ENCODE peak calls at places on chromosomes 6 and 20, in seven cellular contexts. One of them, this sample, is unnamed.

GRCh38 chr6:1208876-1209275 is 103.0 kb upstream of the FOXQ1 start:
- DNase-seq in activated CD4-positive, alpha-beta memory T cell treated with anti-CD3 and anti-CD28 coated beads, Interleukin-2, amount 10 ng/mL, durations not matched to agents 7 days and 5 days: no peak
- DNase-seq in germinal center: no peak
- DNase-seq in naive B cell: no peak
- DNase-seq in Peyer's patch: no peak
- DNase-seq in EL: no peak
- DNase-seq in non-pigmented ciliary epithelial cell: peak
- DNase-seq in this sample: peak

GRCh38 chr6:36642913-36643817 is 35.3 kb upstream of the CDKN1A start:
- DNase-seq in Peyer's patch: peak
- DNase-seq in non-pigmented ciliary epithelial cell: no peak
- DNase-seq in EL: peak
- DNase-seq in naive B cell: no peak
- DNase-seq in germinal center: no peak
- DNase-seq in activated CD4-positive, alpha-beta memory T cell treated with anti-CD3 and anti-CD28 coated beads, Interleukin-2, amount 10 ng/mL, durations not matched to agents 7 days and 5 days: no peak
- DNase-seq in this sample: peak

GRCh38 chr20:1417273-1417672 is 24.4 kb upstream of the FKBP1A start:
- DNase-seq in non-pigmented ciliary epithelial cell: no peak
- DNase-seq in activated CD4-positive, alpha-beta memory T cell treated with anti-CD3 and anti-CD28 coated beads, Interleukin-2, amount 10 ng/mL, durations not matched to agents 7 days and 5 days: no peak
- DNase-seq in germinal center: no peak
- DNase-seq in naive B cell: no peak
- DNase-seq in Peyer's patch: no peak
- DNase-seq in EL: peak
- DNase-seq in this sample: no peak

GRCh38 chr20:58544301-58544700 is 29.1 kb upstream of the APCDD1L start:
- DNase-seq in activated CD4-positive, alpha-beta memory T cell treated with anti-CD3 and anti-CD28 coated beads, Interleukin-2, amount 10 ng/mL, durations not matched to agents 7 days and 5 days: no peak
- DNase-seq in naive B cell: no peak
- DNase-seq in EL: no peak
- DNase-seq in Peyer's patch: no peak
- DNase-seq in non-pigmented ciliary epithelial cell: no peak
- DNase-seq in germinal center: no peak
- DNase-seq in this sample: no peak

GRCh38 chr6:90266845-90267621 is 29.6 kb downstream of the BACH2 start:
- DNase-seq in EL: no peak
- DNase-seq in naive B cell: no peak
- DNase-seq in Peyer's patch: no peak
- DNase-seq in germinal center: no peak
- DNase-seq in non-pigmented ciliary epithelial cell: no peak
- DNase-seq in activated CD4-positive, alpha-beta memory T cell treated with anti-CD3 and anti-CD28 coated beads, Interleukin-2, amount 10 ng/mL, durations not matched to agents 7 days and 5 days: no peak
- DNase-seq in this sample: no peak

GRCh38 chr20:6402026-6402425 is 279.2 kb upstream of the FERMT1 start:
- DNase-seq in germinal center: no peak
- DNase-seq in naive B cell: no peak
- DNase-seq in EL: no peak
- DNase-seq in Peyer's patch: no peak
- DNase-seq in activated CD4-positive, alpha-beta memory T cell treated with anti-CD3 and anti-CD28 coated beads, Interleukin-2, amount 10 ng/mL, durations not matched to agents 7 days and 5 days: no peak
- DNase-seq in non-pigmented ciliary epithelial cell: peak
- DNase-seq in this sample: no peak

GRCh38 chr6:70973591-70973990 is 16.7 kb upstream of the B3GAT2 start:
- DNase-seq in activated CD4-positive, alpha-beta memory T cell treated with anti-CD3 and anti-CD28 coated beads, Interleukin-2, amount 10 ng/mL, durations not matched to agents 7 days and 5 days: no peak
- DNase-seq in naive B cell: no peak
- DNase-seq in EL: peak
- DNase-seq in germinal center: no peak
- DNase-seq in Peyer's patch: no peak
- DNase-seq in non-pigmented ciliary epithelial cell: no peak
- DNase-seq in this sample: no peak

GRCh38 chr6:72418495-72418894 is 203.4 kb upstream of the KCNQ5 start:
- DNase-seq in EL: peak
- DNase-seq in Peyer's patch: no peak
- DNase-seq in non-pigmented ciliary epithelial cell: peak
- DNase-seq in naive B cell: no peak
- DNase-seq in germinal center: no peak
- DNase-seq in activated CD4-positive, alpha-beta memory T cell treated with anti-CD3 and anti-CD28 coated beads, Interleukin-2, amount 10 ng/mL, durations not matched to agents 7 days and 5 days: no peak
- DNase-seq in this sample: peak

GRCh38 chr6:109816452-109817374 is 125.6 kb downstream of the FIG4 start:
- DNase-seq in non-pigmented ciliary epithelial cell: no peak
- DNase-seq in activated CD4-positive, alpha-beta memory T cell treated with anti-CD3 and anti-CD28 coated beads, Interleukin-2, amount 10 ng/mL, durations not matched to agents 7 days and 5 days: no peak
- DNase-seq in germinal center: no peak
- DNase-seq in naive B cell: no peak
- DNase-seq in EL: no peak
- DNase-seq in Peyer's patch: no peak
- DNase-seq in this sample: peak

GRCh38 chr6:124867126-124867525 is 95.1 kb upstream of the RNF217 start:
- DNase-seq in activated CD4-positive, alpha-beta memory T cell treated with anti-CD3 and anti-CD28 coated beads, Interleukin-2, amount 10 ng/mL, durations not matched to agents 7 days and 5 days: no peak
- DNase-seq in non-pigmented ciliary epithelial cell: no peak
- DNase-seq in Peyer's patch: no peak
- DNase-seq in germinal center: no peak
- DNase-seq in naive B cell: no peak
- DNase-seq in EL: no peak
- DNase-seq in this sample: no peak

GRCh38 chr6:47437592-47437991 is 40.0 kb upstream of the CD2AP start:
- DNase-seq in naive B cell: no peak
- DNase-seq in Peyer's patch: no peak
- DNase-seq in non-pigmented ciliary epithelial cell: no peak
- DNase-seq in germinal center: peak
- DNase-seq in activated CD4-positive, alpha-beta memory T cell treated with anti-CD3 and anti-CD28 coated beads, Interleukin-2, amount 10 ng/mL, durations not matched to agents 7 days and 5 days: no peak
- DNase-seq in EL: no peak
- DNase-seq in this sample: no peak

GRCh38 chr20:4875578-4876067 is 125.7 kb downstream of the SLC23A2 start:
- DNase-seq in germinal center: no peak
- DNase-seq in activated CD4-positive, alpha-beta memory T cell treated with anti-CD3 and anti-CD28 coated beads, Interleukin-2, amount 10 ng/mL, durations not matched to agents 7 days and 5 days: no peak
- DNase-seq in Peyer's patch: no peak
- DNase-seq in naive B cell: no peak
- DNase-seq in non-pigmented ciliary epithelial cell: no peak
- DNase-seq in EL: no peak
- DNase-seq in this sample: no peak

GRCh38 chr20:1811621-1812498 is 83.3 kb upstream of the SIRPA start:
- DNase-seq in germinal center: no peak
- DNase-seq in activated CD4-positive, alpha-beta memory T cell treated with anti-CD3 and anti-CD28 coated beads, Interleukin-2, amount 10 ng/mL, durations not matched to agents 7 days and 5 days: no peak
- DNase-seq in EL: no peak
- DNase-seq in naive B cell: no peak
- DNase-seq in non-pigmented ciliary epithelial cell: no peak
- DNase-seq in Peyer's patch: no peak
- DNase-seq in this sample: no peak

GRCh38 chr20:37907677-37908397 is 4.9 kb downstream of the VSTM2L start:
- DNase-seq in non-pigmented ciliary epithelial cell: peak
- DNase-seq in activated CD4-positive, alpha-beta memory T cell treated with anti-CD3 and anti-CD28 coated beads, Interleukin-2, amount 10 ng/mL, durations not matched to agents 7 days and 5 days: no peak
- DNase-seq in EL: peak
- DNase-seq in germinal center: no peak
- DNase-seq in naive B cell: no peak
- DNase-seq in Peyer's patch: no peak
- DNase-seq in this sample: peak

GRCh38 chr20:23086056-23086551 is at the start of gene CD93:
- DNase-seq in non-pigmented ciliary epithelial cell: no peak
- DNase-seq in Peyer's patch: no peak
- DNase-seq in germinal center: no peak
- DNase-seq in naive B cell: no peak
- DNase-seq in activated CD4-positive, alpha-beta memory T cell treated with anti-CD3 and anti-CD28 coated beads, Interleukin-2, amount 10 ng/mL, durations not matched to agents 7 days and 5 days: peak
- DNase-seq in EL: no peak
- DNase-seq in this sample: no peak

GRCh38 chr6:168326294-168327261 is 7.0 kb upstream of the DACT2 start:
- DNase-seq in naive B cell: no peak
- DNase-seq in non-pigmented ciliary epithelial cell: peak
- DNase-seq in EL: no peak
- DNase-seq in Peyer's patch: no peak
- DNase-seq in activated CD4-positive, alpha-beta memory T cell treated with anti-CD3 and anti-CD28 coated beads, Interleukin-2, amount 10 ng/mL, durations not matched to agents 7 days and 5 days: no peak
- DNase-seq in germinal center: no peak
- DNase-seq in this sample: no peak

GRCh38 chr6:169168302-169168630 is 85.4 kb downstream of the THBS2 start:
- DNase-seq in activated CD4-positive, alpha-beta memory T cell treated with anti-CD3 and anti-CD28 coated beads, Interleukin-2, amount 10 ng/mL, durations not matched to agents 7 days and 5 days: no peak
- DNase-seq in naive B cell: no peak
- DNase-seq in Peyer's patch: no peak
- DNase-seq in non-pigmented ciliary epithelial cell: no peak
- DNase-seq in germinal center: no peak
- DNase-seq in EL: no peak
- DNase-seq in this sample: no peak

GRCh38 chr6:147322299-147323162 is 118.3 kb downstream of the STXBP5 start:
- DNase-seq in Peyer's patch: no peak
- DNase-seq in naive B cell: peak
- DNase-seq in EL: peak
- DNase-seq in activated CD4-positive, alpha-beta memory T cell treated with anti-CD3 and anti-CD28 coated beads, Interleukin-2, amount 10 ng/mL, durations not matched to agents 7 days and 5 days: peak
- DNase-seq in non-pigmented ciliary epithelial cell: no peak
- DNase-seq in germinal center: peak
- DNase-seq in this sample: no peak

GRCh38 chr6:169643521-169643920 is 58.3 kb downstream of the WDR27 start:
- DNase-seq in naive B cell: no peak
- DNase-seq in activated CD4-positive, alpha-beta memory T cell treated with anti-CD3 and anti-CD28 coated beads, Interleukin-2, amount 10 ng/mL, durations not matched to agents 7 days and 5 days: no peak
- DNase-seq in non-pigmented ciliary epithelial cell: no peak
- DNase-seq in Peyer's patch: no peak
- DNase-seq in germinal center: no peak
- DNase-seq in EL: no peak
- DNase-seq in this sample: no peak

GRCh38 chr20:61500791-61501321 is 248.8 kb downstream of the CDH4 start:
- DNase-seq in germinal center: no peak
- DNase-seq in naive B cell: no peak
- DNase-seq in EL: peak
- DNase-seq in non-pigmented ciliary epithelial cell: no peak
- DNase-seq in Peyer's patch: no peak
- DNase-seq in activated CD4-positive, alpha-beta memory T cell treated with anti-CD3 and anti-CD28 coated beads, Interleukin-2, amount 10 ng/mL, durations not matched to agents 7 days and 5 days: peak
- DNase-seq in this sample: no peak

This sample was measured in myocyte.